ENCODE peak calls at places on chromosomes 4 and X, in ten cellular contexts. O, A, M, J, D, U, X, Z, T and E are unnamed samples.

GRCh38 chrX:9141496-9141895 is 107.6 kb upstream of the FAM9B start:
- DNase-seq in D (no peak), M (no peak), J (no peak), X (no peak), T (no peak), O (no peak), A (no peak), U (no peak), Z (no peak), E (no peak)

GRCh38 chrX:133544105-133544504 is 128.8 kb upstream of the GPC4 start:
- DNase-seq in J (no peak), O (peak; percentile 68), T (no peak), D (peak; percentile 38), X (no peak), M (no peak), A (no peak), Z (peak; percentile 51), U (no peak), E (no peak)

GRCh38 chrX:128436397-128437103 is 384.3 kb upstream of the ACTRT1 start:
- DNase-seq in Z (no peak), A (no peak), U (peak; percentile 4), T (no peak), X (no peak), D (no peak), J (no peak), O (no peak), M (no peak), E (no peak)

GRCh38 chrX:132940727-132941162 is 17.7 kb downstream of the HS6ST2 start:
- DNase-seq in D (no peak), U (no peak), A (no peak), O (peak; percentile 66), M (no peak), J (no peak), Z (no peak), X (peak; percentile 60), T (no peak), E (no peak)

GRCh38 chr4:6493668-6494304 is 21.4 kb upstream of the PPP2R2C start:
- DNase-seq in T (no peak), M (no peak), J (peak; percentile 38), Z (peak; percentile 67), D (no peak), A (no peak), O (no peak), U (no peak), X (no peak), E (no peak)

GRCh38 chr4:3783691-3784306 is 17.6 kb downstream of the ADRA2C start:
- DNase-seq in O (peak; percentile 69), T (no peak), U (no peak), D (peak; percentile 33), J (no peak), M (no peak), X (peak; percentile 66), Z (peak; percentile 91), A (no peak), E (no peak)

GRCh38 chr4:152943673-152944072 is 7.5 kb downstream of the FHDC1 start:
- DNase-seq in U (no peak), M (no peak), X (no peak), D (no peak), O (no peak), Z (peak; percentile 42), J (no peak), A (no peak), T (no peak), E (no peak)

GRCh38 chr4:17595471-17596005 is 18.5 kb downstream of the LAP3 start:
- DNase-seq in T (no peak), A (no peak), D (no peak), X (no peak), U (no peak), Z (no peak), O (no peak), M (no peak), J (no peak), E (no peak)

GRCh38 chr4:180751009-180751408 is 1492.2 kb upstream of the TENM3 start:
- DNase-seq in U (no peak), O (no peak), T (no peak), M (no peak), A (no peak), X (no peak), D (no peak), J (no peak), Z (no peak), E (no peak)

GRCh38 chrX:55451990-55452824 is at the start of gene MAGEH1:
- DNase-seq in A (peak; percentile 62), D (peak; percentile 82), M (peak; percentile 80), Z (peak; percentile 86), X (no peak), U (peak; percentile 39), T (peak; percentile 83), O (no peak), J (peak; percentile 91), E (peak; percentile 87)

GRCh38 chr4:91127891-91128290 is 1000.7 kb downstream of the CCSER1 start:
- DNase-seq in O (no peak), A (no peak), M (no peak), Z (peak; percentile 67), T (no peak), D (no peak), X (no peak), U (no peak), J (no peak), E (no peak)

GRCh38 chrX:6311540-6311939 is 82.9 kb upstream of the NLGN4X start:
- DNase-seq in A (no peak), X (no peak), Z (no peak), J (no peak), U (no peak), O (no peak), T (no peak), M (no peak), D (no peak), E (no peak)

GRCh38 chr4:24778427-24779225 is 16.7 kb upstream of the SOD3 start:
- DNase-seq in J (no peak), U (no peak), M (no peak), A (no peak), T (no peak), D (no peak), O (no peak), X (no peak), Z (no peak), E (no peak)

GRCh38 chrX:101462892-101463291 is 22.4 kb upstream of the ARMCX4 start:
- DNase-seq in Z (no peak), J (no peak), M (no peak), A (no peak), X (peak; percentile 60), O (peak; percentile 23), D (no peak), U (no peak), T (no peak), E (no peak)

GRCh38 chr4:185534850-185535761 is at the start of gene PDLIM3:
- DNase-seq in O (peak; percentile 24), D (peak; percentile 68), U (peak; percentile 69), J (no peak), Z (peak; percentile 88), M (peak; percentile 80), X (peak; percentile 76), T (no peak), A (no peak), E (peak; percentile 64)

GRCh38 chr4:2432991-2433530 is 14.3 kb downstream of the CFAP99 start:
- DNase-seq in J (no peak), D (no peak), U (no peak), Z (peak; percentile 59), A (no peak), T (no peak), O (no peak), X (no peak), M (no peak), E (no peak)

GRCh38 chr4:141702472-141703182 is 66.2 kb downstream of the IL15 start:
- DNase-seq in Z (peak; percentile 82), D (no peak), U (no peak), X (no peak), M (peak; percentile 35), O (peak; percentile 13), T (no peak), A (no peak), J (no peak), E (no peak)

GRCh38 chr4:2256781-2257191 is 5.1 kb downstream of the MXD4 start:
- DNase-seq in X (no peak), Z (peak; percentile 44), U (no peak), D (peak; percentile 53), T (no peak), O (no peak), M (peak; percentile 71), J (peak; percentile 39), A (no peak), E (peak; percentile 65)

GRCh38 chr4:177385576-177386320 is 56.5 kb downstream of the AGA start:
- DNase-seq in T (peak; percentile 21), O (no peak), Z (no peak), M (no peak), D (no peak), A (no peak), J (no peak), U (no peak), X (no peak), E (no peak)

GRCh38 chr4:5409980-5410618 is 298.3 kb downstream of the EVC2 start:
- DNase-seq in X (no peak), D (no peak), J (no peak), U (no peak), A (no peak), O (no peak), M (no peak), T (no peak), Z (peak; percentile 48), E (no peak)

GRCh38 chrX:74246524-74246923 is 57.5 kb upstream of the ZCCHC13 start:
- DNase-seq in A (no peak), J (no peak), X (no peak), O (no peak), Z (no peak), M (no peak), T (no peak), D (no peak), U (no peak), E (no peak)

GRCh38 chr4:7872264-7872771 is 67.3 kb downstream of the AFAP1 start:
- DNase-seq in J (no peak), U (peak; percentile 53), X (no peak), O (no peak), Z (no peak), T (no peak), M (no peak), A (no peak), D (peak; percentile 88), E (no peak)

GRCh38 chr4:102620697-102621497 is 119.7 kb downstream of the NFKB1 start:
- DNase-seq in X (peak; percentile 75), T (no peak), U (no peak), D (peak; percentile 78), A (no peak), O (peak; percentile 55), J (no peak), M (no peak), Z (no peak), E (no peak)

GRCh38 chr4:15888515-15888914 is 50.0 kb downstream of the FGFBP1 start:
- DNase-seq in D (no peak), A (no peak), M (no peak), O (no peak), U (no peak), T (no peak), X (no peak), Z (no peak), J (no peak), E (no peak)

GRCh38 chr4:109879081-109879480 is 31.2 kb downstream of the LRIT3 start:
- DNase-seq in U (no peak), T (no peak), J (no peak), M (no peak), X (no peak), D (peak; percentile 74), A (no peak), Z (no peak), O (no peak), E (no peak)

GRCh38 chr4:120699354-120699753 is 223.2 kb downstream of the PRDM5 start:
- DNase-seq in Z (no peak), D (no peak), X (no peak), T (no peak), O (no peak), J (no peak), A (no peak), U (no peak), M (peak; percentile 15), E (no peak)

GRCh38 chrX:17046478-17047097 is 100.1 kb downstream of the REPS2 start:
- DNase-seq in D (peak; percentile 75), Z (peak; percentile 88), O (peak; percentile 74), J (peak; percentile 65), X (peak; percentile 67), A (peak; percentile 10), T (peak; percentile 23), M (no peak), U (peak; percentile 64), E (no peak)

GRCh38 chr4:1598641-1599481 is 85.3 kb downstream of the FAM53A start:
- DNase-seq in T (no peak), A (no peak), U (no peak), M (peak; percentile 3), Z (no peak), O (no peak), X (no peak), D (no peak), J (no peak), E (peak; percentile 47)